ENCODE peak calls at places on chromosomes 3 and 15, in four cellular contexts. R is HS-27A; Q is NCI-H774; V is stimulated activated naive CD4-positive, alpha-beta T cell treated with Interleukin-2 at 50 U/mL for 16 hours. I is an unnamed sample.

GRCh38 chr15:31280037-31280830 is 46.4 kb upstream of the KLF13 start:
- DNase-seq in R (no peak), Q (peak; percentile 67), V (no peak), I (no peak)

GRCh38 chr15:47541587-47541986 is 175.7 kb upstream of the SEMA6D start:
- DNase-seq in R (no peak), Q (no peak), V (no peak), I (no peak)

GRCh38 chr15:37109952-37110630 is 9.7 kb upstream of the MEIS2 start:
- DNase-seq in R (no peak), Q (peak; percentile 28), V (no peak), I (no peak)

GRCh38 chr15:69668049-69668705 is 215.6 kb downstream of the RPLP1 start:
- DNase-seq in R (no peak), Q (no peak), V (no peak), I (no peak)

GRCh38 chr3:170997966-170998913 is 28.3 kb downstream of the SLC2A2 start:
- DNase-seq in R (no peak), Q (no peak), V (no peak), I (no peak)

GRCh38 chr15:93973287-93973686 is 258.1 kb upstream of the MCTP2 start:
- DNase-seq in R (no peak), Q (no peak), V (no peak), I (no peak)

GRCh38 chr15:58299311-58299850 is 132.4 kb upstream of the LIPC start:
- DNase-seq in R (no peak), Q (no peak), V (no peak), I (no peak)

GRCh38 chr3:116340680-116341216 is 104.5 kb downstream of the LSAMP start:
- DNase-seq in R (no peak), Q (no peak), V (no peak), I (no peak)

GRCh38 chr15:35271371-35272043 is 186.4 kb upstream of the NANOGP8 start:
- DNase-seq in R (peak; percentile 15), Q (no peak), V (no peak), I (no peak)

GRCh38 chr3:127590282-127590592 is 296 bp downstream of the TPRA1 start:
- DNase-seq in R (no peak), Q (no peak), V (peak; percentile 15), I (peak; percentile 35)

GRCh38 chr3:170038434-170039110 is 777 bp downstream of the GPR160 start:
- DNase-seq in R (no peak), Q (peak; percentile 55), V (no peak), I (no peak)

GRCh38 chr3:14234197-14235002 is 55.8 kb downstream of the LSM3 start:
- DNase-seq in R (no peak), Q (no peak), V (no peak), I (no peak)

GRCh38 chr3:18666655-18667054 is 241.5 kb upstream of the SATB1 start:
- DNase-seq in R (no peak), Q (no peak), V (no peak), I (no peak)

GRCh38 chr15:78811124-78811824 is at the start of gene ADAMTS7:
- DNase-seq in R (no peak), Q (no peak), V (peak; percentile 17), I (peak; percentile 89)

GRCh38 chr15:62334581-62334980 is 169.5 kb upstream of the C2CD4B start:
- DNase-seq in R (no peak), Q (no peak), V (no peak), I (no peak)

GRCh38 chr15:23869391-23869790 is 182.3 kb upstream of the NDN start:
- DNase-seq in R (no peak), Q (peak; percentile 37), V (no peak), I (no peak)

GRCh38 chr3:126341755-126342150 is 15.5 kb downstream of the KLF15 start:
- DNase-seq in R (no peak), Q (no peak), V (no peak), I (no peak)

GRCh38 chr3:69642606-69643005 is 96.7 kb upstream of the MITF start:
- DNase-seq in R (no peak), Q (no peak), V (no peak), I (no peak)

GRCh38 chr3:49023775-49024174 is 1.9 kb downstream of the NDUFAF3 start:
- DNase-seq in R (no peak), Q (no peak), V (no peak), I (no peak)

GRCh38 chr15:44157679-44158078 is 37.4 kb downstream of the FRMD5 start:
- DNase-seq in R (peak; percentile 86), Q (peak; percentile 12), V (no peak), I (no peak)

GRCh38 chr15:78103406-78104118 is 11.2 kb downstream of the SH2D7 start:
- DNase-seq in R (no peak), Q (no peak), V (peak; percentile 47), I (peak; percentile 58)

GRCh38 chr3:140370686-140371085 is 307.2 kb upstream of the TRIM42 start:
- DNase-seq in R (no peak), Q (no peak), V (no peak), I (no peak)

I was measured in GM18507.